ENCODE peak calls at places on chromosomes 2 and 18, in four cellular contexts. One of them, this sample, is unnamed.

GRCh38 chr2:239029958-239030357 is 182.1 kb downstream of the TWIST2 start:
- DNase-seq in heart right ventricle: no peak
- DNase-seq in ascending aorta: no peak
- DNase-seq in tibial artery: peak; percentile 12
- DNase-seq in this sample: no peak

GRCh38 chr2:240013343-240013742 is 11.8 kb downstream of the NDUFA10 start:
- DNase-seq in heart right ventricle: no peak
- DNase-seq in ascending aorta: no peak
- DNase-seq in tibial artery: no peak
- DNase-seq in this sample: no peak

GRCh38 chr2:84459944-84460429 is 907 bp upstream of the SUCLG1 start:
- DNase-seq in heart right ventricle: no peak
- DNase-seq in ascending aorta: no peak
- DNase-seq in tibial artery: no peak
- DNase-seq in this sample: no peak

GRCh38 chr2:1420746-1421480 is 7.7 kb downstream of the TPO start:
- DNase-seq in heart right ventricle: no peak
- DNase-seq in ascending aorta: no peak
- DNase-seq in tibial artery: no peak
- DNase-seq in this sample: no peak

GRCh38 chr2:107585851-107586250 is 240.8 kb upstream of the RGPD4 start:
- DNase-seq in heart right ventricle: no peak
- DNase-seq in ascending aorta: no peak
- DNase-seq in tibial artery: no peak
- DNase-seq in this sample: no peak

GRCh38 chr2:201203916-201204654 is 21.1 kb downstream of the CASP10 start:
- DNase-seq in heart right ventricle: no peak
- DNase-seq in ascending aorta: no peak
- DNase-seq in tibial artery: no peak
- DNase-seq in this sample: no peak

GRCh38 chr2:180694445-180695421 is 285.7 kb upstream of the UBE2E3 start:
- DNase-seq in heart right ventricle: no peak
- DNase-seq in ascending aorta: no peak
- DNase-seq in tibial artery: no peak
- DNase-seq in this sample: no peak

GRCh38 chr2:26666671-26667070 is 25.5 kb upstream of the CIB4 start:
- DNase-seq in heart right ventricle: no peak
- DNase-seq in ascending aorta: no peak
- DNase-seq in tibial artery: peak; percentile 21
- DNase-seq in this sample: no peak

GRCh38 chr2:5164806-5165525 is 527.2 kb upstream of the SOX11 start:
- DNase-seq in heart right ventricle: no peak
- DNase-seq in ascending aorta: no peak
- DNase-seq in tibial artery: no peak
- DNase-seq in this sample: no peak

GRCh38 chr18:995641-996040 is 91.0 kb downstream of the ADCYAP1 start:
- DNase-seq in heart right ventricle: no peak
- DNase-seq in ascending aorta: no peak
- DNase-seq in tibial artery: no peak
- DNase-seq in this sample: no peak

GRCh38 chr2:190352668-190353536 is 9.5 kb downstream of the INPP1 start:
- DNase-seq in heart right ventricle: no peak
- DNase-seq in ascending aorta: no peak
- DNase-seq in tibial artery: no peak
- DNase-seq in this sample: no peak

GRCh38 chr18:57910817-57911216 is 107.7 kb upstream of the ATP8B1 start:
- DNase-seq in heart right ventricle: no peak
- DNase-seq in ascending aorta: no peak
- DNase-seq in tibial artery: no peak
- DNase-seq in this sample: no peak

GRCh38 chr2:160033732-160034392 is 28.6 kb downstream of the PLA2R1 start:
- DNase-seq in heart right ventricle: no peak
- DNase-seq in ascending aorta: no peak
- DNase-seq in tibial artery: no peak
- DNase-seq in this sample: no peak

GRCh38 chr2:192230864-192231453 is 36.2 kb upstream of the TMEFF2 start:
- DNase-seq in heart right ventricle: no peak
- DNase-seq in ascending aorta: no peak
- DNase-seq in tibial artery: no peak
- DNase-seq in this sample: peak; percentile 29

GRCh38 chr2:200913654-200914053 is 24.5 kb downstream of the NIF3L1 start:
- DNase-seq in heart right ventricle: no peak
- DNase-seq in ascending aorta: no peak
- DNase-seq in tibial artery: no peak
- DNase-seq in this sample: no peak

GRCh38 chr2:75573145-75573878 is 12.6 kb upstream of the EVA1A start:
- DNase-seq in heart right ventricle: no peak
- DNase-seq in ascending aorta: no peak
- DNase-seq in tibial artery: no peak
- DNase-seq in this sample: no peak

GRCh38 chr2:156589381-156590079 is 153.4 kb downstream of the GPD2 start:
- DNase-seq in heart right ventricle: no peak
- DNase-seq in ascending aorta: no peak
- DNase-seq in tibial artery: no peak
- DNase-seq in this sample: no peak

GRCh38 chr2:116733699-116734098 is 1080.8 kb upstream of the DDX18 start:
- DNase-seq in heart right ventricle: no peak
- DNase-seq in ascending aorta: no peak
- DNase-seq in tibial artery: no peak
- DNase-seq in this sample: no peak

GRCh38 chr2:26670931-26671460 is 21.5 kb upstream of the KCNK3 start:
- DNase-seq in heart right ventricle: no peak
- DNase-seq in ascending aorta: no peak
- DNase-seq in tibial artery: peak; percentile 41
- DNase-seq in this sample: no peak

GRCh38 chr18:24913507-24914147 is 438.3 kb downstream of the ZNF521 start:
- DNase-seq in heart right ventricle: peak; percentile 24
- DNase-seq in ascending aorta: no peak
- DNase-seq in tibial artery: no peak
- DNase-seq in this sample: no peak

GRCh38 chr2:183034806-183035205 is 3.5 kb downstream of the NCKAP1 start:
- DNase-seq in heart right ventricle: no peak
- DNase-seq in ascending aorta: no peak
- DNase-seq in tibial artery: no peak
- DNase-seq in this sample: no peak

GRCh38 chr18:48791636-48792105 is 159.1 kb downstream of the SMAD7 start:
- DNase-seq in heart right ventricle: no peak
- DNase-seq in ascending aorta: no peak
- DNase-seq in tibial artery: peak; percentile 53
- DNase-seq in this sample: no peak

GRCh38 chr2:182625814-182626213 is 90.2 kb upstream of the DNAJC10 start:
- DNase-seq in heart right ventricle: no peak
- DNase-seq in ascending aorta: no peak
- DNase-seq in tibial artery: no peak
- DNase-seq in this sample: no peak

GRCh38 chr18:33495278-33495677 is 54.8 kb upstream of the CCDC178 start:
- DNase-seq in heart right ventricle: no peak
- DNase-seq in ascending aorta: no peak
- DNase-seq in tibial artery: no peak
- DNase-seq in this sample: no peak

GRCh38 chr2:26542194-26542455 is 64.2 kb upstream of the OTOF start:
- DNase-seq in heart right ventricle: no peak
- DNase-seq in ascending aorta: no peak
- DNase-seq in tibial artery: peak; percentile 7
- DNase-seq in this sample: no peak

GRCh38 chr18:3692113-3692621 is 242.2 kb downstream of the TGIF1 start:
- DNase-seq in heart right ventricle: no peak
- DNase-seq in ascending aorta: no peak
- DNase-seq in tibial artery: no peak
- DNase-seq in this sample: no peak

GRCh38 chr2:182379235-182379634 is 47.6 kb downstream of the PDE1A start:
- DNase-seq in heart right ventricle: no peak
- DNase-seq in ascending aorta: no peak
- DNase-seq in tibial artery: no peak
- DNase-seq in this sample: no peak

GRCh38 chr18:12768622-12769021 is 65.8 kb downstream of the PSMG2 start:
- DNase-seq in heart right ventricle: no peak
- DNase-seq in ascending aorta: no peak
- DNase-seq in tibial artery: no peak
- DNase-seq in this sample: no peak

GRCh38 chr2:38509947-38510326 is 92.8 kb downstream of the HNRNPLL start:
- DNase-seq in heart right ventricle: no peak
- DNase-seq in ascending aorta: no peak
- DNase-seq in tibial artery: no peak
- DNase-seq in this sample: no peak

GRCh38 chr2:43472527-43473194 is 123.2 kb downstream of the THADA start:
- DNase-seq in heart right ventricle: no peak
- DNase-seq in ascending aorta: no peak
- DNase-seq in tibial artery: no peak
- DNase-seq in this sample: no peak

GRCh38 chr2:146665801-146666200 is 1179.0 kb upstream of the ACVR2A start:
- DNase-seq in heart right ventricle: no peak
- DNase-seq in ascending aorta: no peak
- DNase-seq in tibial artery: no peak
- DNase-seq in this sample: no peak

GRCh38 chr2:74834806-74835755 is 1.2 kb downstream of the HK2 start:
- DNase-seq in heart right ventricle: peak; percentile 27
- DNase-seq in ascending aorta: no peak
- DNase-seq in tibial artery: no peak
- DNase-seq in this sample: peak; percentile 63

GRCh38 chr2:197515277-197515797 is 529 bp upstream of the MOB4 start:
- DNase-seq in heart right ventricle: no peak
- DNase-seq in ascending aorta: no peak
- DNase-seq in tibial artery: no peak
- DNase-seq in this sample: no peak

GRCh38 chr2:203706403-203706802 is at the start of gene CD28:
- DNase-seq in heart right ventricle: peak; percentile 19
- DNase-seq in ascending aorta: peak; percentile 60
- DNase-seq in tibial artery: peak; percentile 73
- DNase-seq in this sample: no peak

GRCh38 chr2:240994161-240994896 is 4.1 kb upstream of the SNED1 start:
- DNase-seq in heart right ventricle: no peak
- DNase-seq in ascending aorta: no peak
- DNase-seq in tibial artery: peak; percentile 79
- DNase-seq in this sample: no peak

DNA sequence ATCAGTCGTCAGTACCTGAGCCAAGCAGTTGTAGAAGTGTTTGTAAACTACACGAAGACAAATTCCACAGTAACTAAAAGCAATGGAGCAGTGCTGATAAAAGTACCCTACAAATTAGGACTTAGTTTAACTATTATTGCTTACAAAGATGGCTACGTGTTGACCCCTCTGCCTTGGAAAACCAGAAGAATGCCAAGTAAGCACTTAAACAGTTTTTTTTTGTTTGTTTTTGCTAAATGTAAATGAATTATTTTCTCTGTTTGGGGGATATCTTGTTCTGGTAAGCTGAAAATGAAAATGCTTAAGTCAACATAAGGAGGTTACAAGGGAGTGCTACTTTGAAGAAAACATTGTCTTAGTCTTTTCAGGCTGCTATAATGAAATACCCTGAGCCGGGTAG is 46.4 kb downstream of the FAM171B start:
- DNase-seq in heart right ventricle: no peak
- DNase-seq in ascending aorta: no peak
- DNase-seq in tibial artery: no peak
- DNase-seq in this sample: no peak
- H3K4me1 ChIP-seq in heart right ventricle: no peaks in the 10 kb centered on the region
- H3K4me1 ChIP-seq in ascending aorta: no peaks in the 10 kb centered on the region
- H3K4me1 ChIP-seq in tibial artery: no peaks in the 10 kb centered on the region
- H3K4me1 ChIP-seq in this sample: no peaks in the 10 kb centered on the region

GRCh38 chr2:148992448-148992847 is 46.1 kb upstream of the LYPD6B start:
- DNase-seq in heart right ventricle: no peak
- DNase-seq in ascending aorta: no peak
- DNase-seq in tibial artery: no peak
- DNase-seq in this sample: no peak
- H3K36me3 ChIP-seq in heart right ventricle: no peaks in the 10 kb centered on the region
- H3K36me3 ChIP-seq in ascending aorta: no peaks in the 10 kb centered on the region
- H3K36me3 ChIP-seq in tibial artery: no peaks in the 10 kb centered on the region
- H3K36me3 ChIP-seq in this sample: no peaks in the 10 kb centered on the region

GRCh38 chr2:66236816-66237469 is 198.0 kb upstream of the MEIS1 start:
- DNase-seq in heart right ventricle: no peak
- DNase-seq in ascending aorta: no peak
- DNase-seq in tibial artery: no peak
- DNase-seq in this sample: no peak

GRCh38 chr2:66236067-66236705 is 198.7 kb upstream of the MEIS1 start:
- DNase-seq in heart right ventricle: peak; percentile 26
- DNase-seq in ascending aorta: no peak
- DNase-seq in tibial artery: no peak
- DNase-seq in this sample: no peak

GRCh38 chr2:66235408-66235807 is 199.5 kb upstream of the MEIS1 start:
- DNase-seq in heart right ventricle: no peak
- DNase-seq in ascending aorta: no peak
- DNase-seq in tibial artery: no peak
- DNase-seq in this sample: no peak

GRCh38 chr2:66239655-66240054 is 195.3 kb upstream of the MEIS1 start:
- DNase-seq in heart right ventricle: no peak
- DNase-seq in ascending aorta: no peak
- DNase-seq in tibial artery: no peak
- DNase-seq in this sample: no peak

GRCh38 chr2:66237470-66238354 is 197.2 kb upstream of the MEIS1 start:
- DNase-seq in heart right ventricle: no peak
- DNase-seq in ascending aorta: no peak
- DNase-seq in tibial artery: no peak
- DNase-seq in this sample: no peak
- H3K27ac ChIP-seq in heart right ventricle: no peak overlapping the region
- H3K27ac ChIP-seq in ascending aorta: no peak overlapping the region
- H3K27ac ChIP-seq in tibial artery: no peak overlapping the region
- H3K27ac ChIP-seq in this sample: no peak overlapping the region

DNA sequence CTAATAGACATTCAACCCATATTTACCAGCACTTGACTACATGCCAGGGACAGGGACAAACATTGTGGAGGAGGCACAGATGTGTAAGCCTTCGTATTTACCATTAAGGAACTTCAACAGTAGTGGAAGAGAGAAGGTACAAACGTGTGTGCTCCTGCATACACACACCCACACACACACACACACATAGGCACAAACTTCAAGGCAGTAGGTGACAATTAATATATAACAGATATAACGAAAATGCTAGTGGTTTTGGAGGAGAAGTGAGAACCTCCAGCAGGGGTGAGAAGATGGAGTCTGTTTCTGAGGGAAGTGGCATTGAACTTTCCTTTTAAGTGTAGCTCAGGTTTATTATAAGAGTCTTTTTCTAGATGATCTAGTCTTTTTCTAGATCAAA is 231.1 kb downstream of the SETBP1 start:
- DNase-seq in heart right ventricle: no peak
- DNase-seq in ascending aorta: no peak
- DNase-seq in tibial artery: no peak
- DNase-seq in this sample: no peak
- H3K4me1 ChIP-seq in heart right ventricle: peaks cover 3% of the 10 kb centered on the region
- H3K4me1 ChIP-seq in ascending aorta: peaks cover 4% of the 10 kb centered on the region
- H3K4me1 ChIP-seq in tibial artery: peaks cover 40% of the 10 kb centered on the region
- H3K4me1 ChIP-seq in this sample: peaks cover under 1% of the 10 kb centered on the region

GRCh38 chr18:78636260-78636659 is 343.4 kb upstream of the SALL3 start:
- DNase-seq in heart right ventricle: no peak
- DNase-seq in ascending aorta: no peak
- DNase-seq in tibial artery: no peak
- DNase-seq in this sample: no peak
- H3K36me3 ChIP-seq in heart right ventricle: no peaks in the 10 kb centered on the region
- H3K36me3 ChIP-seq in ascending aorta: no peaks in the 10 kb centered on the region
- H3K36me3 ChIP-seq in tibial artery: no peaks in the 10 kb centered on the region
- H3K36me3 ChIP-seq in this sample: no peaks in the 10 kb centered on the region